ENCODE peak calls at places on chromosome 22, in nine cellular contexts. S is astrocyte of the hippocampus; V is adrenal gland; I is NCI-H187 treated with DMSO at 0.1 percent for 48 hours; W is NCI-H345; Z is hepatic stellate cell; G is lung; B is HT1080; Q is activated CD8-positive, alpha-beta memory T cell treated with anti-CD3 and anti-CD28 coated beads, Interleukin-2, amount 50 U/mL, for 48 hours. R is an unnamed sample.

GRCh38 chr22:21736084-21736642 is 569 bp upstream of the YPEL1 start:
- DNase-seq in S (no peak), V (no peak), I (no peak), W (no peak), Z (no peak), G (no peak), B (no peak), Q (no peak), R (no peak)

GRCh38 chr22:49049691-49050090 is 778.0 kb downstream of the BRD1 start:
- DNase-seq in S (no peak), V (no peak), I (no peak), W (no peak), Z (no peak), G (no peak), B (no peak), Q (no peak), R (no peak)

GRCh38 chr22:39489094-39490068 is 12.7 kb upstream of the MIEF1 start:
- DNase-seq in S (no peak), V (no peak), I (no peak), W (no peak), Z (no peak), G (no peak), B (no peak), Q (no peak), R (no peak)

GRCh38 chr22:27347951-27348350 is 453.6 kb downstream of the MN1 start:
- DNase-seq in S (peak; percentile 69), V (no peak), I (no peak), W (no peak), Z (no peak), G (no peak), B (no peak), Q (no peak), R (no peak)

GRCh38 chr22:37710675-37711074 is 13.8 kb downstream of the TRIOBP start:
- DNase-seq in S (no peak), V (no peak), I (no peak), W (no peak), Z (no peak), G (no peak), B (no peak), Q (no peak), R (no peak)

GRCh38 chr22:44426981-44427380 is 71.1 kb downstream of the RTL6 start:
- DNase-seq in S (no peak), V (no peak), I (no peak), W (no peak), Z (no peak), G (no peak), B (no peak), Q (no peak), R (no peak)

GRCh38 chr22:47618180-47618579 is 855.7 kb downstream of the TBC1D22A start:
- DNase-seq in S (no peak), V (no peak), I (no peak), W (no peak), Z (no peak), G (no peak), B (no peak), Q (peak; percentile 30), R (no peak)

GRCh38 chr22:38724926-38725571 is 19.3 kb downstream of the GTPBP1 start:
- DNase-seq in S (peak; percentile 55), V (peak; percentile 53), I (no peak), W (no peak), Z (peak; percentile 47), G (no peak), B (peak; percentile 41), Q (no peak), R (no peak)

GRCh38 chr22:27107824-27108223 is 450.4 kb downstream of the MIAT start:
- DNase-seq in S (peak; percentile 97), V (peak; percentile 88), I (no peak), W (peak; percentile 64), Z (peak; percentile 69), G (no peak), B (peak; percentile 89), Q (no peak), R (peak; percentile 73)

GRCh38 chr22:36238348-36239149 is 778 bp downstream of the APOL2 start:
- DNase-seq in S (no peak), V (peak; percentile 58), I (no peak), W (peak; percentile 47), Z (no peak), G (no peak), B (no peak), Q (peak; percentile 53), R (no peak)

GRCh38 chr22:48070760-48071159 is 1308.3 kb downstream of the TBC1D22A start:
- DNase-seq in S (no peak), V (no peak), I (no peak), W (no peak), Z (no peak), G (no peak), B (no peak), Q (no peak), R (no peak)

GRCh38 chr22:45305456-45306065 is 4.2 kb upstream of the FAM118A start:
- DNase-seq in S (no peak), V (no peak), I (no peak), W (no peak), Z (no peak), G (no peak), B (no peak), Q (no peak), R (no peak)

GRCh38 chr22:43550024-43550620 is 138.3 kb downstream of the MPPED1 start:
- DNase-seq in S (no peak), V (no peak), I (no peak), W (no peak), Z (no peak), G (no peak), B (no peak), Q (peak; percentile 22), R (no peak)

GRCh38 chr22:28978158-28978557 is 83.5 kb downstream of the C22orf31 start:
- DNase-seq in S (peak; percentile 71), V (peak; percentile 62), I (no peak), W (no peak), Z (no peak), G (no peak), B (peak; percentile 58), Q (no peak), R (peak; percentile 31)

GRCh38 chr22:39431821-39432251 is 25.0 kb upstream of the MGAT3 start:
- DNase-seq in S (no peak), V (peak; percentile 89), I (no peak), W (no peak), Z (peak; percentile 78), G (no peak), B (no peak), Q (no peak), R (no peak)

GRCh38 chr22:39935622-39936021 is 24.6 kb upstream of the TMA7B start:
- DNase-seq in S (no peak), V (no peak), I (no peak), W (no peak), Z (no peak), G (no peak), B (no peak), Q (peak; percentile 50), R (no peak)

GRCh38 chr22:28560005-28560742 is 119.5 kb downstream of the TTC28 start:
- DNase-seq in S (peak; percentile 5), V (peak; percentile 44), I (no peak), W (no peak), Z (peak; percentile 23), G (no peak), B (peak; percentile 69), Q (no peak), R (peak; percentile 38)

GRCh38 chr22:40199223-40199622 is 21.5 kb downstream of the TNRC6B start:
- DNase-seq in S (no peak), V (no peak), I (no peak), W (no peak), Z (no peak), G (no peak), B (no peak), Q (no peak), R (no peak)

GRCh38 chr22:45887202-45888131 is 89.5 kb downstream of the WNT7B start:
- DNase-seq in S (no peak), V (no peak), I (no peak), W (no peak), Z (no peak), G (peak; percentile 67), B (no peak), Q (no peak), R (peak; percentile 60)

GRCh38 chr22:41939981-41940852 is 6.7 kb downstream of the CENPM start:
- DNase-seq in S (no peak), V (no peak), I (no peak), W (peak; percentile 20), Z (no peak), G (peak; percentile 39), B (no peak), Q (peak; percentile 90), R (no peak)

GRCh38 chr22:49193901-49194465 is 633.7 kb downstream of the BRD1 start:
- DNase-seq in S (no peak), V (no peak), I (no peak), W (no peak), Z (no peak), G (no peak), B (no peak), Q (no peak), R (no peak)

GRCh38 chr22:21816787-21817496 is 50.5 kb downstream of the MAPK1 start:
- DNase-seq in S (peak; percentile 78), V (peak; percentile 20), I (no peak), W (no peak), Z (peak; percentile 88), G (no peak), B (peak; percentile 90), Q (no peak), R (peak; percentile 68)

GRCh38 chr22:30224161-30224857 is 22.2 kb downstream of the LIF start:
- DNase-seq in S (peak; percentile 78), V (peak; percentile 30), I (no peak), W (no peak), Z (no peak), G (no peak), B (peak; percentile 57), Q (no peak), R (no peak)

GRCh38 chr22:28171135-28171534 is 252.1 kb upstream of the PITPNB start:
- DNase-seq in S (peak; percentile 78), V (no peak), I (no peak), W (no peak), Z (no peak), G (no peak), B (no peak), Q (no peak), R (no peak)

GRCh38 chr22:27163162-27164137 is 506.1 kb downstream of the MIAT start:
- DNase-seq in S (no peak), V (no peak), I (no peak), W (peak; percentile 48), Z (no peak), G (no peak), B (no peak), Q (no peak), R (no peak)

GRCh38 chr22:41178425-41178975 is 26.6 kb upstream of the L3MBTL2 start:
- DNase-seq in S (peak; percentile 24), V (peak; percentile 21), I (no peak), W (no peak), Z (no peak), G (no peak), B (no peak), Q (peak; percentile 46), R (no peak)

GRCh38 chr22:27213766-27214581 is 556.6 kb downstream of the MIAT start:
- DNase-seq in S (no peak), V (peak; percentile 19), I (no peak), W (no peak), Z (peak; percentile 53), G (no peak), B (no peak), Q (no peak), R (no peak)

GRCh38 chr22:48701296-48702030 is 1126.2 kb downstream of the BRD1 start:
- DNase-seq in S (no peak), V (no peak), I (no peak), W (no peak), Z (no peak), G (no peak), B (no peak), Q (no peak), R (no peak)

GRCh38 chr22:46464296-46464695 is 73.1 kb downstream of the CELSR1 start:
- DNase-seq in S (no peak), V (no peak), I (no peak), W (no peak), Z (no peak), G (no peak), B (no peak), Q (no peak), R (no peak)

GRCh38 chr22:38177926-38178604 is 3.6 kb downstream of the PLA2G6 start:
- DNase-seq in S (peak; percentile 89), V (peak; percentile 82), I (no peak), W (peak; percentile 35), Z (peak; percentile 86), G (no peak), B (peak; percentile 81), Q (no peak), R (no peak)